ENCODE peak calls at places on chromosomes 3 and 15, in six cellular contexts. One of them, this sample, is unnamed.

GRCh38 chr15:62684143-62684808 is 358.3 kb upstream of the TPM1 start:
- DNase-seq in astrocyte of the spinal cord: no peak
- DNase-seq in CD8-positive, alpha-beta T cell: no peak
- DNase-seq in GM20000: no peak
- DNase-seq in stimulated activated CD4-positive, alpha-beta T cell treated with anti-CD3 and anti-CD28 coated beads, Interleukin-2, amount 100 ng/mL, for 48 hours: no peak
- DNase-seq in neural crest cell: no peak
- DNase-seq in this sample: no peak

GRCh38 chr3:156158656-156159295 is 38.4 kb downstream of the KCNAB1 start:
- DNase-seq in astrocyte of the spinal cord: no peak
- DNase-seq in CD8-positive, alpha-beta T cell: no peak
- DNase-seq in GM20000: no peak
- DNase-seq in stimulated activated CD4-positive, alpha-beta T cell treated with anti-CD3 and anti-CD28 coated beads, Interleukin-2, amount 100 ng/mL, for 48 hours: no peak
- DNase-seq in neural crest cell: no peak
- DNase-seq in this sample: no peak

GRCh38 chr15:25169318-25169717 is 214.5 kb downstream of the SNRPN start:
- DNase-seq in astrocyte of the spinal cord: no peak
- DNase-seq in CD8-positive, alpha-beta T cell: no peak
- DNase-seq in GM20000: no peak
- DNase-seq in stimulated activated CD4-positive, alpha-beta T cell treated with anti-CD3 and anti-CD28 coated beads, Interleukin-2, amount 100 ng/mL, for 48 hours: no peak
- DNase-seq in neural crest cell: no peak
- DNase-seq in this sample: no peak

GRCh38 chr3:72746412-72747411 is 101.5 kb downstream of the SHQ1 start:
- DNase-seq in astrocyte of the spinal cord: peak; percentile 50
- DNase-seq in CD8-positive, alpha-beta T cell: no peak
- DNase-seq in GM20000: no peak
- DNase-seq in stimulated activated CD4-positive, alpha-beta T cell treated with anti-CD3 and anti-CD28 coated beads, Interleukin-2, amount 100 ng/mL, for 48 hours: no peak
- DNase-seq in neural crest cell: no peak
- DNase-seq in this sample: no peak

GRCh38 chr3:194270627-194271458 is 80.3 kb downstream of the CPN2 start:
- DNase-seq in astrocyte of the spinal cord: peak; percentile 55
- DNase-seq in CD8-positive, alpha-beta T cell: no peak
- DNase-seq in GM20000: no peak
- DNase-seq in stimulated activated CD4-positive, alpha-beta T cell treated with anti-CD3 and anti-CD28 coated beads, Interleukin-2, amount 100 ng/mL, for 48 hours: no peak
- DNase-seq in neural crest cell: peak; percentile 63
- DNase-seq in this sample: peak; percentile 57

GRCh38 chr3:187507905-187508304 is 139.7 kb downstream of the RTP4 start:
- DNase-seq in astrocyte of the spinal cord: no peak
- DNase-seq in CD8-positive, alpha-beta T cell: no peak
- DNase-seq in GM20000: no peak
- DNase-seq in stimulated activated CD4-positive, alpha-beta T cell treated with anti-CD3 and anti-CD28 coated beads, Interleukin-2, amount 100 ng/mL, for 48 hours: no peak
- DNase-seq in neural crest cell: no peak
- DNase-seq in this sample: no peak

GRCh38 chr3:178443634-178444033 is 92.6 kb upstream of the KCNMB2 start:
- DNase-seq in astrocyte of the spinal cord: peak; percentile 29
- DNase-seq in CD8-positive, alpha-beta T cell: no peak
- DNase-seq in GM20000: no peak
- DNase-seq in stimulated activated CD4-positive, alpha-beta T cell treated with anti-CD3 and anti-CD28 coated beads, Interleukin-2, amount 100 ng/mL, for 48 hours: no peak
- DNase-seq in neural crest cell: no peak
- DNase-seq in this sample: no peak

GRCh38 chr3:43423142-43423541 is 136.8 kb downstream of the SNRK start:
- DNase-seq in astrocyte of the spinal cord: peak; percentile 42
- DNase-seq in CD8-positive, alpha-beta T cell: no peak
- DNase-seq in GM20000: no peak
- DNase-seq in stimulated activated CD4-positive, alpha-beta T cell treated with anti-CD3 and anti-CD28 coated beads, Interleukin-2, amount 100 ng/mL, for 48 hours: no peak
- DNase-seq in neural crest cell: no peak
- DNase-seq in this sample: no peak

GRCh38 chr3:16888785-16889607 is 4.2 kb downstream of the PLCL2 start:
- DNase-seq in astrocyte of the spinal cord: no peak
- DNase-seq in CD8-positive, alpha-beta T cell: no peak
- DNase-seq in GM20000: peak; percentile 49
- DNase-seq in stimulated activated CD4-positive, alpha-beta T cell treated with anti-CD3 and anti-CD28 coated beads, Interleukin-2, amount 100 ng/mL, for 48 hours: no peak
- DNase-seq in neural crest cell: no peak
- DNase-seq in this sample: no peak

GRCh38 chr3:23961064-23961463 is 16.0 kb downstream of the NR1D2 start:
- DNase-seq in astrocyte of the spinal cord: no peak
- DNase-seq in CD8-positive, alpha-beta T cell: no peak
- DNase-seq in GM20000: no peak
- DNase-seq in stimulated activated CD4-positive, alpha-beta T cell treated with anti-CD3 and anti-CD28 coated beads, Interleukin-2, amount 100 ng/mL, for 48 hours: no peak
- DNase-seq in neural crest cell: no peak
- DNase-seq in this sample: no peak

GRCh38 chr3:66502981-66503380 is 2.2 kb upstream of the LRIG1 start:
- DNase-seq in astrocyte of the spinal cord: no peak
- DNase-seq in CD8-positive, alpha-beta T cell: no peak
- DNase-seq in GM20000: no peak
- DNase-seq in stimulated activated CD4-positive, alpha-beta T cell treated with anti-CD3 and anti-CD28 coated beads, Interleukin-2, amount 100 ng/mL, for 48 hours: no peak
- DNase-seq in neural crest cell: no peak
- DNase-seq in this sample: no peak

GRCh38 chr3:136728918-136729317 is 23.3 kb downstream of the STAG1 start:
- DNase-seq in astrocyte of the spinal cord: peak; percentile 82
- DNase-seq in CD8-positive, alpha-beta T cell: no peak
- DNase-seq in GM20000: no peak
- DNase-seq in stimulated activated CD4-positive, alpha-beta T cell treated with anti-CD3 and anti-CD28 coated beads, Interleukin-2, amount 100 ng/mL, for 48 hours: no peak
- DNase-seq in neural crest cell: no peak
- DNase-seq in this sample: no peak

GRCh38 chr3:149655826-149656599 is 1.8 kb downstream of the WWTR1 start:
- DNase-seq in astrocyte of the spinal cord: no peak
- DNase-seq in CD8-positive, alpha-beta T cell: no peak
- DNase-seq in GM20000: no peak
- DNase-seq in stimulated activated CD4-positive, alpha-beta T cell treated with anti-CD3 and anti-CD28 coated beads, Interleukin-2, amount 100 ng/mL, for 48 hours: no peak
- DNase-seq in neural crest cell: no peak
- DNase-seq in this sample: peak; percentile 37

GRCh38 chr15:59596640-59597039 is 14.9 kb upstream of the GCNT3 start:
- DNase-seq in astrocyte of the spinal cord: no peak
- DNase-seq in CD8-positive, alpha-beta T cell: no peak
- DNase-seq in GM20000: no peak
- DNase-seq in stimulated activated CD4-positive, alpha-beta T cell treated with anti-CD3 and anti-CD28 coated beads, Interleukin-2, amount 100 ng/mL, for 48 hours: no peak
- DNase-seq in neural crest cell: no peak
- DNase-seq in this sample: no peak

GRCh38 chr3:140442621-140443020 is 235.2 kb upstream of the TRIM42 start:
- DNase-seq in astrocyte of the spinal cord: no peak
- DNase-seq in CD8-positive, alpha-beta T cell: no peak
- DNase-seq in GM20000: no peak
- DNase-seq in stimulated activated CD4-positive, alpha-beta T cell treated with anti-CD3 and anti-CD28 coated beads, Interleukin-2, amount 100 ng/mL, for 48 hours: no peak
- DNase-seq in neural crest cell: no peak
- DNase-seq in this sample: no peak

GRCh38 chr15:66927326-66928077 is 137.9 kb upstream of the SMAD3 start:
- DNase-seq in astrocyte of the spinal cord: no peak
- DNase-seq in CD8-positive, alpha-beta T cell: no peak
- DNase-seq in GM20000: no peak
- DNase-seq in stimulated activated CD4-positive, alpha-beta T cell treated with anti-CD3 and anti-CD28 coated beads, Interleukin-2, amount 100 ng/mL, for 48 hours: no peak
- DNase-seq in neural crest cell: no peak
- DNase-seq in this sample: no peak

GRCh38 chr3:136994772-136995516 is 37.2 kb downstream of the IL20RB start:
- DNase-seq in astrocyte of the spinal cord: peak; percentile 71
- DNase-seq in CD8-positive, alpha-beta T cell: no peak
- DNase-seq in GM20000: no peak
- DNase-seq in stimulated activated CD4-positive, alpha-beta T cell treated with anti-CD3 and anti-CD28 coated beads, Interleukin-2, amount 100 ng/mL, for 48 hours: no peak
- DNase-seq in neural crest cell: no peak
- DNase-seq in this sample: peak; percentile 46

GRCh38 chr3:156760333-156760732 is 65.8 kb upstream of the LEKR1 start:
- DNase-seq in astrocyte of the spinal cord: no peak
- DNase-seq in CD8-positive, alpha-beta T cell: no peak
- DNase-seq in GM20000: peak; percentile 41
- DNase-seq in stimulated activated CD4-positive, alpha-beta T cell treated with anti-CD3 and anti-CD28 coated beads, Interleukin-2, amount 100 ng/mL, for 48 hours: no peak
- DNase-seq in neural crest cell: no peak
- DNase-seq in this sample: no peak

GRCh38 chr3:20837676-20838302 is 651.8 kb upstream of the SGO1 start:
- DNase-seq in astrocyte of the spinal cord: no peak
- DNase-seq in CD8-positive, alpha-beta T cell: no peak
- DNase-seq in GM20000: no peak
- DNase-seq in stimulated activated CD4-positive, alpha-beta T cell treated with anti-CD3 and anti-CD28 coated beads, Interleukin-2, amount 100 ng/mL, for 48 hours: no peak
- DNase-seq in neural crest cell: no peak
- DNase-seq in this sample: no peak

GRCh38 chr3:172635588-172635987 is 75.3 kb downstream of the NCEH1 start:
- DNase-seq in astrocyte of the spinal cord: no peak
- DNase-seq in CD8-positive, alpha-beta T cell: no peak
- DNase-seq in GM20000: peak; percentile 69
- DNase-seq in stimulated activated CD4-positive, alpha-beta T cell treated with anti-CD3 and anti-CD28 coated beads, Interleukin-2, amount 100 ng/mL, for 48 hours: no peak
- DNase-seq in neural crest cell: no peak
- DNase-seq in this sample: no peak

GRCh38 chr3:171379281-171379680 is 80.9 kb downstream of the TNIK start:
- DNase-seq in astrocyte of the spinal cord: peak; percentile 5
- DNase-seq in CD8-positive, alpha-beta T cell: no peak
- DNase-seq in GM20000: no peak
- DNase-seq in stimulated activated CD4-positive, alpha-beta T cell treated with anti-CD3 and anti-CD28 coated beads, Interleukin-2, amount 100 ng/mL, for 48 hours: no peak
- DNase-seq in neural crest cell: no peak
- DNase-seq in this sample: peak; percentile 17

GRCh38 chr3:146199762-146200161 is 38.8 kb upstream of the PLOD2 start:
- DNase-seq in astrocyte of the spinal cord: no peak
- DNase-seq in CD8-positive, alpha-beta T cell: no peak
- DNase-seq in GM20000: no peak
- DNase-seq in stimulated activated CD4-positive, alpha-beta T cell treated with anti-CD3 and anti-CD28 coated beads, Interleukin-2, amount 100 ng/mL, for 48 hours: no peak
- DNase-seq in neural crest cell: no peak
- DNase-seq in this sample: no peak

GRCh38 chr3:181932039-181932438 is 220.3 kb downstream of the SOX2 start:
- DNase-seq in astrocyte of the spinal cord: no peak
- DNase-seq in CD8-positive, alpha-beta T cell: no peak
- DNase-seq in GM20000: peak; percentile 56
- DNase-seq in stimulated activated CD4-positive, alpha-beta T cell treated with anti-CD3 and anti-CD28 coated beads, Interleukin-2, amount 100 ng/mL, for 48 hours: no peak
- DNase-seq in neural crest cell: no peak
- DNase-seq in this sample: no peak

GRCh38 chr3:53513556-53514190 is 19.3 kb downstream of the CACNA1D start:
- DNase-seq in astrocyte of the spinal cord: no peak
- DNase-seq in CD8-positive, alpha-beta T cell: no peak
- DNase-seq in GM20000: no peak
- DNase-seq in stimulated activated CD4-positive, alpha-beta T cell treated with anti-CD3 and anti-CD28 coated beads, Interleukin-2, amount 100 ng/mL, for 48 hours: no peak
- DNase-seq in neural crest cell: no peak
- DNase-seq in this sample: no peak

GRCh38 chr3:74537164-74537563 is 77.3 kb downstream of the CNTN3 start:
- DNase-seq in astrocyte of the spinal cord: peak; percentile 9
- DNase-seq in CD8-positive, alpha-beta T cell: no peak
- DNase-seq in GM20000: no peak
- DNase-seq in stimulated activated CD4-positive, alpha-beta T cell treated with anti-CD3 and anti-CD28 coated beads, Interleukin-2, amount 100 ng/mL, for 48 hours: no peak
- DNase-seq in neural crest cell: no peak
- DNase-seq in this sample: peak; percentile 27

GRCh38 chr3:171457263-171458055 is 2.7 kb downstream of the TNIK start:
- DNase-seq in astrocyte of the spinal cord: no peak
- DNase-seq in CD8-positive, alpha-beta T cell: no peak
- DNase-seq in GM20000: no peak
- DNase-seq in stimulated activated CD4-positive, alpha-beta T cell treated with anti-CD3 and anti-CD28 coated beads, Interleukin-2, amount 100 ng/mL, for 48 hours: no peak
- DNase-seq in neural crest cell: peak; percentile 14
- DNase-seq in this sample: no peak

GRCh38 chr3:120956143-120956542 is 48.1 kb downstream of the STXBP5L start:
- DNase-seq in astrocyte of the spinal cord: no peak
- DNase-seq in CD8-positive, alpha-beta T cell: no peak
- DNase-seq in GM20000: no peak
- DNase-seq in stimulated activated CD4-positive, alpha-beta T cell treated with anti-CD3 and anti-CD28 coated beads, Interleukin-2, amount 100 ng/mL, for 48 hours: no peak
- DNase-seq in neural crest cell: no peak
- DNase-seq in this sample: no peak

GRCh38 chr3:177491301-177492031 is 294.2 kb upstream of the TBL1XR1 start:
- DNase-seq in astrocyte of the spinal cord: peak; percentile 41
- DNase-seq in CD8-positive, alpha-beta T cell: no peak
- DNase-seq in GM20000: no peak
- DNase-seq in stimulated activated CD4-positive, alpha-beta T cell treated with anti-CD3 and anti-CD28 coated beads, Interleukin-2, amount 100 ng/mL, for 48 hours: no peak
- DNase-seq in neural crest cell: no peak
- DNase-seq in this sample: no peak

GRCh38 chr15:68652141-68652540 is 73.3 kb downstream of the CORO2B start:
- DNase-seq in astrocyte of the spinal cord: no peak
- DNase-seq in CD8-positive, alpha-beta T cell: no peak
- DNase-seq in GM20000: no peak
- DNase-seq in stimulated activated CD4-positive, alpha-beta T cell treated with anti-CD3 and anti-CD28 coated beads, Interleukin-2, amount 100 ng/mL, for 48 hours: no peak
- DNase-seq in neural crest cell: no peak
- DNase-seq in this sample: peak; percentile 32

GRCh38 chr3:128497305-128498126 is 4.5 kb upstream of the GATA2 start:
- DNase-seq in astrocyte of the spinal cord: no peak
- DNase-seq in CD8-positive, alpha-beta T cell: peak; percentile 31
- DNase-seq in GM20000: peak; percentile 85
- DNase-seq in stimulated activated CD4-positive, alpha-beta T cell treated with anti-CD3 and anti-CD28 coated beads, Interleukin-2, amount 100 ng/mL, for 48 hours: peak; percentile 78
- DNase-seq in neural crest cell: peak; percentile 82
- DNase-seq in this sample: peak; percentile 84

GRCh38 chr3:181698263-181698944 is 13.3 kb upstream of the SOX2 start:
- DNase-seq in astrocyte of the spinal cord: no peak
- DNase-seq in CD8-positive, alpha-beta T cell: no peak
- DNase-seq in GM20000: no peak
- DNase-seq in stimulated activated CD4-positive, alpha-beta T cell treated with anti-CD3 and anti-CD28 coated beads, Interleukin-2, amount 100 ng/mL, for 48 hours: no peak
- DNase-seq in neural crest cell: no peak
- DNase-seq in this sample: no peak

GRCh38 chr3:67083277-67083676 is 85.2 kb downstream of the KBTBD8 start:
- DNase-seq in astrocyte of the spinal cord: no peak
- DNase-seq in CD8-positive, alpha-beta T cell: no peak
- DNase-seq in GM20000: no peak
- DNase-seq in stimulated activated CD4-positive, alpha-beta T cell treated with anti-CD3 and anti-CD28 coated beads, Interleukin-2, amount 100 ng/mL, for 48 hours: peak; percentile 21
- DNase-seq in neural crest cell: no peak
- DNase-seq in this sample: no peak

GRCh38 chr15:45199136-45199810 is 11.5 kb upstream of the SHF start:
- DNase-seq in astrocyte of the spinal cord: peak; percentile 41
- DNase-seq in CD8-positive, alpha-beta T cell: no peak
- DNase-seq in GM20000: no peak
- DNase-seq in stimulated activated CD4-positive, alpha-beta T cell treated with anti-CD3 and anti-CD28 coated beads, Interleukin-2, amount 100 ng/mL, for 48 hours: peak; percentile 22
- DNase-seq in neural crest cell: peak; percentile 26
- DNase-seq in this sample: no peak

GRCh38 chr3:119918992-119919933 is 137.4 kb downstream of the NR1I2 start:
- DNase-seq in astrocyte of the spinal cord: no peak
- DNase-seq in CD8-positive, alpha-beta T cell: no peak
- DNase-seq in GM20000: no peak
- DNase-seq in stimulated activated CD4-positive, alpha-beta T cell treated with anti-CD3 and anti-CD28 coated beads, Interleukin-2, amount 100 ng/mL, for 48 hours: no peak
- DNase-seq in neural crest cell: no peak
- DNase-seq in this sample: no peak

GRCh38 chr3:156668073-156668763 is 6.2 kb upstream of the TIPARP start:
- DNase-seq in astrocyte of the spinal cord: no peak
- DNase-seq in CD8-positive, alpha-beta T cell: no peak
- DNase-seq in GM20000: no peak
- DNase-seq in stimulated activated CD4-positive, alpha-beta T cell treated with anti-CD3 and anti-CD28 coated beads, Interleukin-2, amount 100 ng/mL, for 48 hours: no peak
- DNase-seq in neural crest cell: no peak
- DNase-seq in this sample: no peak

GRCh38 chr15:89932880-89933279 is 20.1 kb upstream of the ARPIN start:
- DNase-seq in astrocyte of the spinal cord: no peak
- DNase-seq in CD8-positive, alpha-beta T cell: no peak
- DNase-seq in GM20000: no peak
- DNase-seq in stimulated activated CD4-positive, alpha-beta T cell treated with anti-CD3 and anti-CD28 coated beads, Interleukin-2, amount 100 ng/mL, for 48 hours: no peak
- DNase-seq in neural crest cell: no peak
- DNase-seq in this sample: no peak